ENCODE peak calls at places on chromosomes 16 and 17, in seven cellular contexts. R, C, W, F, M, U and N are unnamed samples.

GRCh38 chr17:40097931-40098845 is 2.2 kb downstream of the NR1D1 start:
- DNase-seq in F (no peak), W (peak), U (no peak), R (no peak), C (peak), M (no peak), N (no peak)

GRCh38 chr17:7218166-7218565 is 1.5 kb downstream of the DLG4 start:
- DNase-seq in W (no peak), R (no peak), C (no peak), F (peak), M (no peak), U (no peak), N (no peak)

GRCh38 chr16:35411156-35411555 is 1951.7 kb downstream of the TP53TG3F start:
- DNase-seq in M (no peak), R (no peak), C (no peak), W (no peak), F (no peak), U (no peak), N (no peak)

GRCh38 chr17:77287432-77288068 is 146.8 kb downstream of the SEC14L1 start:
- DNase-seq in M (peak), W (peak), C (peak), R (peak), F (no peak), U (peak), N (peak)

GRCh38 chr17:29251969-29252866 is 5.6 kb downstream of the CRYBA1 start:
- DNase-seq in F (peak), R (peak), U (no peak), M (peak), W (peak), C (peak), N (no peak)

GRCh38 chr16:88128556-88128955 is 177.3 kb downstream of the BANP start:
- DNase-seq in W (no peak), R (no peak), M (no peak), U (no peak), F (no peak), C (no peak), N (no peak)

GRCh38 chr17:27315322-27315721 is 21.4 kb downstream of the WSB1 start:
- DNase-seq in F (peak), R (no peak), W (peak), M (peak), C (peak), U (peak), N (peak)

GRCh38 chr17:66920965-66921364 is 43.5 kb upstream of the CACNG4 start:
- DNase-seq in W (no peak), U (no peak), M (no peak), F (no peak), C (peak), R (no peak), N (no peak)

GRCh38 chr16:87086156-87086555 is 231.0 kb downstream of the C16orf95 start:
- DNase-seq in U (peak), W (peak), C (no peak), F (no peak), R (no peak), M (peak), N (peak)

GRCh38 chr16:3305109-3306068 is at the start of the genes TIGD7 and ZNF75A:
- DNase-seq in C (peak), R (peak), M (peak), W (peak), F (peak), U (peak), N (peak)

GRCh38 chr17:1588781-1589585 is 26.4 kb upstream of the PITPNA start:
- DNase-seq in W (peak), F (no peak), C (peak), U (no peak), R (no peak), M (no peak), N (peak)

GRCh38 chr17:42132941-42133340 is 10.3 kb downstream of the HSPB9 start:
- DNase-seq in F (no peak), R (no peak), W (peak), M (peak), U (peak), C (peak), N (peak)

GRCh38 chr17:40993856-40994255 is at the start of gene KRTAP3-3:
- DNase-seq in U (no peak), W (no peak), M (no peak), C (no peak), R (no peak), F (no peak), N (no peak)

GRCh38 chr17:68963958-68964357 is 8.8 kb upstream of the ABCA8 start:
- DNase-seq in R (no peak), C (no peak), F (no peak), U (no peak), W (no peak), M (peak), N (no peak)

GRCh38 chr17:79036609-79037008 is 12.6 kb downstream of the C1QTNF1 start:
- DNase-seq in U (peak), W (peak), M (peak), F (peak), R (no peak), C (peak), N (no peak)
- H3K4me3 ChIP-seq in U (no peak), W (no peak), M (no peak), F (no peak), R (no peak), C (no peak), N (no peak)

GRCh38 chr17:75694536-75694935 is 26.7 kb upstream of the ITGB4 start:
- DNase-seq in W (no peak), C (no peak), U (no peak), M (no peak), R (no peak), F (no peak), N (no peak)

GRCh38 chr17:75692976-75693375 is 25.8 kb downstream of the SAP30BP start:
- DNase-seq in M (no peak), U (no peak), R (no peak), F (no peak), C (no peak), W (no peak), N (no peak)

GRCh38 chr17:75695830-75696271 is 25.4 kb upstream of the ITGB4 start:
- DNase-seq in R (no peak), U (no peak), M (no peak), F (no peak), C (no peak), W (no peak), N (no peak)

GRCh38 chr17:75695141-75695829 is 26.0 kb upstream of the ITGB4 start:
- DNase-seq in F (no peak), U (no peak), C (no peak), M (peak), W (peak), R (no peak), N (no peak)

DNA sequence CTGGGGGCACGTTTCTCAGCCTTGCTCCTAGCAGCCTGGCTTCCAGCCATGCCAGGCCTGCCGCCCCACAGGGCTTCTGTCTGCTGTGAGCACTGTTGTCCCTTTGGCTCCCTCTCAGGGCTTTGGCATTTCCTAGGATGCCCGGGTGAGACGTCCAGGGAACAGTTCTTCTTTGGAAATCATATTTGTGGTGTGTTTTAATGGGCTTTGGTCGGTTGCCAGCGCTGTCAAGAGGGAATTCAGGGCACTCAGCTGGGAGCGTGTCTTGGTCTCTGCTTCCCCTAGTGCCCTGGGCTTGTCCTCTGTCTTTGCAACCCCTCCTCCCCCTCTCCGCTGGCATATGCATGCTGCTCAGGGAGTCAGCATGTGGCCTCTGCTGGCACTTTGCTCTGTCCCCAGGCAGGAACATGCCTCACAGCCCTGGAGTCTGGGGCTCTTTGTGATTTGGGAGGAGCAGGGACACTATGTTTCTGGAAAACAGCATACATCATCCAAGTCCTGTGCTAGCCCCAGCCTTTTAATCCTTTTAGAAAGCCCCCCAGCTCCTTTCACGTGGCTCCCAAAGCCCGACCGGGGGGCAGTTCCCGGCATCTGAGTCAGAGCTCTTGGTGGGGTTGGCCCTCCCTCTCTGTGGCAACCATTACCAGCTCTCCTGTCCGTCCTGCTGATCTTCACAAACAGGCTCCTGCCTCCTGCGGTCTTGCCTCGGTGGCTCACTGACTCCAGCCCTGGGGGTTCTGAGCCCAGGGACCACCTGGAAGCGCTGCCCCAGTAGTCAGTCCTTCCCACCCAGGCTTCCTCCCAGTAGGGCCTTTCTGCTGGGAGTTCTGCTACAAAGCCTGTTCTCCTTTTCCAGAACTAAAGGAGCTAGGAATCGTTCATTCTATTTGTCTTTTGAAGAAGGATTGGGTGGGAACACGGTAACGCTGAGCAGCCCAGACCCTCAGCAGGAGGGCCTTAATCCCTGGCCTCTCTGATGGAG is 26.7 kb downstream of the SAP30BP start:
- DNase-seq in M (peak), U (peak), W (peak), F (peak), R (peak), C (peak), N (peak)
- TF ChIP-seq CTCF in M (peak), U (peak), W (peak), F (no peak), R (no peak), C (no peak), N (peak)

GRCh38 chr17:74430385-74430705 is 1.5 kb upstream of the GPRC5C start:
- DNase-seq in R (no peak), U (no peak), W (no peak), F (no peak), C (no peak), M (no peak), N (no peak)
- H3K4me3 ChIP-seq in R (peak), U (peak), W (no peak), F (peak), C (peak), M (no peak), N (peak)

DNA sequence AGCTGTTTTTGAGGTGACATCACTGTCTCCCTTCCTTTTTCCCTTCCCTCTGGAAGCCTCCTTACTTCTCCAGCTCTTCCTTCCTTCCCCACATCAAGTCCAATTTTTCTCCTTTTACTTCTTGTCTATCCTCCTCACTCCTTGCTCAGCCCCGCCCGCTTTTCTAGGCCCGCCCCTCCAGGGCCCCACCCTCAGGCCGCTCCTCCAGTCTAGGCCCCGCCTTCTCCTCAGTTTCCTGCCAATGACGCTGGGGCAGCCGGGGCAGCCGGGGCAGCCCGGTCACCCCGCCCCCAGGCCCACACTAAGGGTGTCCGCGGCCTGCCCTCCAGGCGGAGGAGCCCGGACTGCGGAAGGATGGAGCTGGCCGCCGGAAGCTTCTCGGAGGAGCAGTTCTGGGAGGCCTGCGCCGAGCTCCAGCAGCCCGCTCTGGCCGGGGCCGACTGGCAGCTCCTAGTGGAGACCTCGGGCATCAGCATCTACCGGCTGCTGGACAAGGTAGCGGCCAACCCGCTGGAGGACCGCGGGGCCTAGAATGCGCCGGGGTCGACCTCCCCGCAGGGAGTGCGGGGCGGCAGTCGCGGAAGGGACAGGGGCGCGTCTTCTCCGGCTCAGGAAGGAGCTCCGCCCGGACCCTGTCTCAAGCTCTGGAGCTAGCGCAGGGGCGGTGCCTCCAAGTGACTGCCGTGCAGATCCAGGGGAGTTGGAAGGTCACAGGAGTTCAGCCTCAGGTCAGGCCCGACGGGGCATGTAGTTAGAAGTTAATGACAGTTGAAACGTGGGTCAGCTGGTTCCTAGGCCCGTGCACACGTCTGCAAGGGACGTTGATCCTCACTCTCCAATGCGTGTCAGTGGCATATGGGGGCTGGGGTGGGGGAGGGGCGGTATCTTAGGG is at the start of gene PCTP:
- DNase-seq in W (peak), F (peak), U (peak), R (peak), M (peak), C (peak), N (peak)
- TF ChIP-seq CTCF in W (peak), F (peak), U (peak), R (peak), M (peak), C (peak), N (peak)